ENCODE peak calls at places on chromosomes 13 and 19, in six cellular contexts. B is neural progenitor cell, P is psoas muscle, Y is tibial artery, J is sigmoid colon, I is H1. O is an unnamed sample.
A peak's percentile ranks its signal among the peaks of the same experiment; 100 is the strongest.

GRCh38 chr19:12774588-12775555 is at the start of gene HOOK2:
- DNase-seq in B (peak; percentile 37), P (no peak), Y (peak; percentile 80), J (peak; percentile 86), I (no peak), O (peak; percentile 99)

GRCh38 chr13:26048745-26049144 is 3.1 kb downstream of the SHISA2 start:
- DNase-seq in B (no peak), P (no peak), Y (no peak), J (no peak), I (no peak), O (no peak)

GRCh38 chr13:83377486-83377885 is 504.8 kb downstream of the SLITRK1 start:
- DNase-seq in B (no peak), P (no peak), Y (no peak), J (no peak), I (no peak), O (no peak)

GRCh38 chr13:99371956-99372355 is 64.8 kb upstream of the GPR183 start:
- DNase-seq in B (no peak), P (no peak), Y (no peak), J (peak; percentile 47), I (no peak), O (no peak)

GRCh38 chr13:44818428-44818827 is 170.8 kb downstream of the NUFIP1 start:
- DNase-seq in B (peak; percentile 81), P (no peak), Y (no peak), J (no peak), I (no peak), O (no peak)

GRCh38 chr13:37226966-37227365 is 121.5 kb upstream of the CSNK1A1L start:
- DNase-seq in B (no peak), P (no peak), Y (no peak), J (no peak), I (no peak), O (no peak)

GRCh38 chr13:40407567-40407966 is 258.9 kb downstream of the FOXO1 start:
- DNase-seq in B (no peak), P (no peak), Y (no peak), J (no peak), I (no peak), O (no peak)

GRCh38 chr13:93660664-93661063 is 434.1 kb downstream of the GPC6 start:
- DNase-seq in B (no peak), P (no peak), Y (no peak), J (no peak), I (no peak), O (no peak)

GRCh38 chr13:28529836-28530235 is 34.9 kb upstream of the FLT1 start:
- DNase-seq in B (no peak), P (no peak), Y (no peak), J (no peak), I (no peak), O (no peak)

GRCh38 chr13:25084101-25084500 is 11.8 kb upstream of the PABPC3 start:
- DNase-seq in B (no peak), P (no peak), Y (no peak), J (no peak), I (no peak), O (no peak)

GRCh38 chr13:80873589-80873988 is 532.7 kb upstream of the SPRY2 start:
- DNase-seq in B (no peak), P (no peak), Y (no peak), J (no peak), I (no peak), O (no peak)

GRCh38 chr13:34869737-34870136 is 72.3 kb upstream of the NBEA start:
- DNase-seq in B (peak; percentile 20), P (no peak), Y (no peak), J (no peak), I (no peak), O (no peak)

GRCh38 chr13:74128171-74128767 is 5.9 kb downstream of the KLF12 start:
- DNase-seq in B (no peak), P (no peak), Y (no peak), J (no peak), I (no peak), O (no peak)

GRCh38 chr13:88617176-88617575 is 946.0 kb downstream of the SLITRK5 start:
- DNase-seq in B (no peak), P (no peak), Y (no peak), J (no peak), I (no peak), O (no peak)

GRCh38 chr13:101181076-101181685 is 235.1 kb downstream of the NALCN start:
- DNase-seq in B (no peak), P (no peak), Y (no peak), J (no peak), I (no peak), O (no peak)

GRCh38 chr13:42215578-42216421 is 56.2 kb upstream of the AKAP11 start:
- DNase-seq in B (peak; percentile 58), P (no peak), Y (no peak), J (no peak), I (no peak), O (no peak)

GRCh38 chr13:84265365-84265764 is 383.1 kb upstream of the SLITRK1 start:
- DNase-seq in B (no peak), P (no peak), Y (no peak), J (no peak), I (no peak), O (no peak)

GRCh38 chr19:13172335-13173128 is 22.3 kb downstream of the IER2 start:
- DNase-seq in B (no peak), P (peak; percentile 82), Y (peak; percentile 91), J (peak; percentile 89), I (no peak), O (peak; percentile 95)

GRCh38 chr19:32498641-32499200 is 82.3 kb upstream of the PDCD5 start:
- DNase-seq in B (no peak), P (no peak), Y (no peak), J (no peak), I (no peak), O (peak; percentile 23)

GRCh38 chr19:52942371-52943133 is 19.3 kb upstream of the ZNF888 start:
- DNase-seq in B (peak; percentile 87), P (peak; percentile 92), Y (peak; percentile 97), J (peak; percentile 97), I (no peak), O (peak; percentile 81)

GRCh38 chr13:26497991-26498423 is 59.5 kb upstream of the WASF3 start:
- DNase-seq in B (no peak), P (no peak), Y (no peak), J (no peak), I (no peak), O (no peak)

GRCh38 chr19:8573316-8573715 is 3.9 kb downstream of the MYO1F start:
- DNase-seq in B (no peak), P (no peak), Y (no peak), J (no peak), I (no peak), O (no peak)

GRCh38 chr19:8571006-8571411 is 6.2 kb downstream of the MYO1F start:
- DNase-seq in B (no peak), P (no peak), Y (no peak), J (no peak), I (no peak), O (peak; percentile 87)

GRCh38 chr19:8569066-8569761 is 8.0 kb downstream of the MYO1F start:
- DNase-seq in B (no peak), P (no peak), Y (no peak), J (no peak), I (no peak), O (peak; percentile 95)

GRCh38 chr19:8566855-8567254 is 10.4 kb downstream of the MYO1F start:
- DNase-seq in B (no peak), P (no peak), Y (no peak), J (no peak), I (no peak), O (peak; percentile 38)

DNA sequence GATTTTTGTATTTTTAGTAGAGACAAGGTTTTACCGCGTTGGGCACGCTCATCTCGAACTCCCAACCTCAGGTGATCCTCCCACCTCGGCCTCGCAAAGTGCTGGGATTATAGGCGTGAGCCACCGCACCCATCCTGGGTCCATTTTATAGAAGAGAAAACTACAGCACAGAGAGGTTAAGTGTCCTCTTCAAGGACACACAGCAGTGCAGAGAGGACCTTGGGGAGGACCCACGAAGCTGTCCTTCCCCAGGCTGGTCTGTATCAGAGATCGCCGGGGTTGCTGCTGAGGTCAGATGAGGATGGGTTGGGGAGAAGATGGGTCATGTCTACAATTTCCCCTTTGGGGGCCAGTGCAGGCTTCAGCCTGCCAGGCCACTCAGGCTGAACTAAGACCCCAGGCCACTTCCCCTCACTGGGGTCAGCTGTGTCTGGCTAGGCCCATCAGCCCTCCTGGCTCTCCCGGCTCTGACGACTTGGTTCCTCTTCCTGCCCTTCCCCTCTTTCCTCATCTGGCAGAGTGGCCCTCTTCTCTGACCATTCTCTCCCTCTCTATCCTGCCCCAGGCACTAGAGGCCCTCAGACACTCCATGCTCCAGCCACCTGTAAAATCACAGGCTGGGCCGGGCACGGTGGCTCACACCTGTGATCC is 9.6 kb downstream of the MYO1F start:
- DNase-seq in B (no peak), P (no peak), Y (no peak), J (no peak), I (no peak), O (no peak)
- H3K27me3 ChIP-seq in B (no peaks in the 10 kb centered on the region), P (peaks cover 1% of the 10 kb centered on the region), Y (no peaks in the 10 kb centered on the region), J (no peaks in the 10 kb centered on the region), I (no peaks in the 10 kb centered on the region), O (no peaks in the 10 kb centered on the region)

GRCh38 chr13:111116830-111117229 is 1.7 kb downstream of the ARHGEF7 start:
- DNase-seq in B (no peak), P (no peak), Y (no peak), J (no peak), I (no peak), O (no peak)
- H3K27me3 ChIP-seq in B (peaks cover 53% of the 10 kb centered on the region), P (no peaks in the 10 kb centered on the region), Y (no peaks in the 10 kb centered on the region), J (peaks cover 58% of the 10 kb centered on the region), I (peaks cover 41% of the 10 kb centered on the region), O (peaks cover 83% of the 10 kb centered on the region)

DNA sequence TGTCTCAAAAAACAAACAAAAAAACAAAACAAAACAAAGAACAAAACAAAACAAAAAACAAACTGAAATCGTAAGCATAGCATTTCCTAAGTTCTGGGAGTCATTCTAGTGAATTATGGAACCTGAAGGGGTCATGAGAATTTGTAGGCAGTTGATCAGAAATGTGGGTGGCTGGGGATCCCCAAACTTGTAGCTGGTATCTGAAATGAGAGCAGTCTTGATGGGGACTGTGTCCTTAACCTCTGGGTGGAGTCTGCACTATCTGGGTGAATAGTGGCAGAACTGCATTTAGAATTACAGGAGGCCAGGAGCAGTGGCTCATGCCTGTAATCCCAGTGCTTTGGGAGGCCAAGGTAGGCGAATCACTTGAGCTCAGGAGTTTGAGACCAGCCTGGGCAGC is 6.1 kb downstream of the CLEC4G start:
- DNase-seq in B (no peak), P (no peak), Y (no peak), J (no peak), I (no peak), O (no peak)
- H3K27me3 ChIP-seq in B (peaks cover 63% of the 10 kb centered on the region), P (peaks cover 9% of the 10 kb centered on the region), Y (peaks cover 37% of the 10 kb centered on the region), J (peaks cover 25% of the 10 kb centered on the region), I (peaks cover 33% of the 10 kb centered on the region), O (peaks cover 52% of the 10 kb centered on the region)

GRCh38 chr13:33550885-33551284 is 265.3 kb upstream of the STARD13 start:
- DNase-seq in B (no peak), P (no peak), Y (no peak), J (no peak), I (no peak), O (no peak)
- H3K27me3 ChIP-seq in B (no peaks in the 10 kb centered on the region), P (no peaks in the 10 kb centered on the region), Y (no peaks in the 10 kb centered on the region), J (no peaks in the 10 kb centered on the region), I (no peaks in the 10 kb centered on the region), O (no peaks in the 10 kb centered on the region)

DNA sequence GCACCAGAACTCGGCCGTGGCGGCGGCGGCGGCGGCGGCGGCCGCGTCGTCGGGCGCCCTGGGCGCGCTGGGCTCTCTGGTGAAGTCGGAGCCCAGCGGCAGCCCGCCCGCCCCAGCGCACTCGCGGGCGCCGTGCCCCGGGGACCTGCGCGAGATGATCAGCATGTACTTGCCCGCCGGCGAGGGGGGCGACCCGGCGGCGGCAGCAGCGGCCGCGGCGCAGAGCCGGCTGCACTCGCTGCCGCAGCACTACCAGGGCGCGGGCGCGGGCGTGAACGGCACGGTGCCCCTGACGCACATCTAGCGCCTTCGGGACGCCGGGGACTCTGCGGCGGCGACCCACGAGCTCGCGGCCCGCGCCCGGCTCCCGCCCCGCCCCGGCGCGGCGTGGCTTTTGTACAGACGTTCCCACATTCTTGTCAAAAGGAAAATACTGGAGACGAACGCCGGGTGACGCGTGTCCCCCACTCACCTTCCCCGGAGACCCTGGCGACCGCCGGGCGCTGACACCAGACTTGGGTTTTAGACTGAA is 1.6 kb downstream of the SOX1 start:
- DNase-seq in B (peak; percentile 57), P (no peak), Y (no peak), J (no peak), I (no peak), O (no peak)
- H3K27me3 ChIP-seq in B (peaks cover 89% of the 10 kb centered on the region), P (peaks cover 35% of the 10 kb centered on the region), Y (peaks cover 96% of the 10 kb centered on the region), J (peaks cover 84% of the 10 kb centered on the region), I (peaks cover 79% of the 10 kb centered on the region), O (peaks cover 27% of the 10 kb centered on the region)